ENCODE peak calls at places on chromosome 21, in five cellular contexts. One of them, this sample, is unnamed.

GRCh38 chr21:15034126-15034848 is 30.5 kb downstream of the NRIP1 start:
- DNase-seq in A549: no peak
- DNase-seq in brain microvascular endothelial cell: no peak
- DNase-seq in endodermal cell: no peak
- DNase-seq in epithelial cell of esophagus: no peak
- DNase-seq in this sample: no peak

GRCh38 chr21:41713495-41714281 is 53.2 kb downstream of the RIPK4 start:
- DNase-seq in A549: no peak
- DNase-seq in brain microvascular endothelial cell: no peak
- DNase-seq in endodermal cell: no peak
- DNase-seq in epithelial cell of esophagus: no peak
- DNase-seq in this sample: no peak

GRCh38 chr21:44444286-44444931 is 10.9 kb upstream of the LRRC3 start:
- DNase-seq in A549: peak
- DNase-seq in brain microvascular endothelial cell: no peak
- DNase-seq in endodermal cell: peak
- DNase-seq in epithelial cell of esophagus: no peak
- DNase-seq in this sample: peak

GRCh38 chr21:35400233-35400939 is 351.3 kb upstream of the RUNX1 start:
- DNase-seq in A549: peak
- DNase-seq in brain microvascular endothelial cell: peak
- DNase-seq in endodermal cell: peak
- DNase-seq in epithelial cell of esophagus: peak
- DNase-seq in this sample: no peak

GRCh38 chr21:45108808-45109800 is 34.7 kb downstream of the ADARB1 start:
- DNase-seq in A549: no peak
- DNase-seq in brain microvascular endothelial cell: no peak
- DNase-seq in endodermal cell: no peak
- DNase-seq in epithelial cell of esophagus: no peak
- DNase-seq in this sample: no peak

GRCh38 chr21:27363719-27364479 is 397.0 kb upstream of the ADAMTS5 start:
- DNase-seq in A549: no peak
- DNase-seq in brain microvascular endothelial cell: no peak
- DNase-seq in endodermal cell: no peak
- DNase-seq in epithelial cell of esophagus: no peak
- DNase-seq in this sample: no peak

GRCh38 chr21:42223826-42224575 is 5.1 kb downstream of the ABCG1 start:
- DNase-seq in A549: no peak
- DNase-seq in brain microvascular endothelial cell: no peak
- DNase-seq in endodermal cell: no peak
- DNase-seq in epithelial cell of esophagus: no peak
- DNase-seq in this sample: no peak

GRCh38 chr21:36254106-36254941 is 65.7 kb upstream of the MORC3 start:
- DNase-seq in A549: no peak
- DNase-seq in brain microvascular endothelial cell: no peak
- DNase-seq in endodermal cell: no peak
- DNase-seq in epithelial cell of esophagus: no peak
- DNase-seq in this sample: no peak

GRCh38 chr21:29217818-29218252 is 80.9 kb upstream of the BACH1 start:
- DNase-seq in A549: peak
- DNase-seq in brain microvascular endothelial cell: peak
- DNase-seq in endodermal cell: no peak
- DNase-seq in epithelial cell of esophagus: peak
- DNase-seq in this sample: no peak

GRCh38 chr21:44006656-44007055 is 5.5 kb upstream of the TRAPPC10 start:
- DNase-seq in A549: no peak
- DNase-seq in brain microvascular endothelial cell: peak
- DNase-seq in endodermal cell: no peak
- DNase-seq in epithelial cell of esophagus: no peak
- DNase-seq in this sample: no peak

GRCh38 chr21:41877901-41878830 is 978 bp downstream of the PRDM15 start:
- DNase-seq in A549: no peak
- DNase-seq in brain microvascular endothelial cell: peak
- DNase-seq in endodermal cell: peak
- DNase-seq in epithelial cell of esophagus: peak
- DNase-seq in this sample: no peak

GRCh38 chr21:33441489-33442477 is 38.0 kb downstream of the TMEM50B start:
- DNase-seq in A549: peak
- DNase-seq in brain microvascular endothelial cell: peak
- DNase-seq in endodermal cell: peak
- DNase-seq in epithelial cell of esophagus: peak
- DNase-seq in this sample: no peak

GRCh38 chr21:15775981-15776380 is 46.2 kb downstream of the USP25 start:
- DNase-seq in A549: no peak
- DNase-seq in brain microvascular endothelial cell: peak
- DNase-seq in endodermal cell: no peak
- DNase-seq in epithelial cell of esophagus: peak
- DNase-seq in this sample: no peak

GRCh38 chr21:38888956-38889605 is 83.4 kb downstream of the ETS2 start:
- DNase-seq in A549: no peak
- DNase-seq in brain microvascular endothelial cell: no peak
- DNase-seq in endodermal cell: no peak
- DNase-seq in epithelial cell of esophagus: no peak
- DNase-seq in this sample: no peak

GRCh38 chr21:40054403-40054802 is 187.2 kb downstream of the PCP4 start:
- DNase-seq in A549: no peak
- DNase-seq in brain microvascular endothelial cell: no peak
- DNase-seq in endodermal cell: no peak
- DNase-seq in epithelial cell of esophagus: peak
- DNase-seq in this sample: no peak

GRCh38 chr21:43827015-43827611 is 37.7 kb downstream of the RRP1 start:
- DNase-seq in A549: no peak
- DNase-seq in brain microvascular endothelial cell: peak
- DNase-seq in endodermal cell: no peak
- DNase-seq in epithelial cell of esophagus: peak
- DNase-seq in this sample: no peak

GRCh38 chr21:44052071-44052829 is 40.1 kb downstream of the TRAPPC10 start:
- DNase-seq in A549: no peak
- DNase-seq in brain microvascular endothelial cell: no peak
- DNase-seq in endodermal cell: no peak
- DNase-seq in epithelial cell of esophagus: peak
- DNase-seq in this sample: no peak

GRCh38 chr21:43278766-43279577 is 110.2 kb downstream of the CRYAA start:
- DNase-seq in A549: no peak
- DNase-seq in brain microvascular endothelial cell: no peak
- DNase-seq in endodermal cell: no peak
- DNase-seq in epithelial cell of esophagus: no peak
- DNase-seq in this sample: no peak

GRCh38 chr21:40531421-40531820 is 315.5 kb downstream of the DSCAM start:
- DNase-seq in A549: no peak
- DNase-seq in brain microvascular endothelial cell: no peak
- DNase-seq in endodermal cell: no peak
- DNase-seq in epithelial cell of esophagus: peak
- DNase-seq in this sample: no peak

GRCh38 chr21:33064623-33064996 is 5.3 kb upstream of the OLIG1 start:
- DNase-seq in A549: no peak
- DNase-seq in brain microvascular endothelial cell: no peak
- DNase-seq in endodermal cell: no peak
- DNase-seq in epithelial cell of esophagus: no peak
- DNase-seq in this sample: no peak

GRCh38 chr21:36320421-36321324 is 676 bp downstream of the MORC3 start:
- DNase-seq in A549: peak
- DNase-seq in brain microvascular endothelial cell: peak
- DNase-seq in endodermal cell: peak
- DNase-seq in epithelial cell of esophagus: peak
- DNase-seq in this sample: peak

GRCh38 chr21:35017256-35017655 is 31.8 kb downstream of the RUNX1 start:
- DNase-seq in A549: no peak
- DNase-seq in brain microvascular endothelial cell: no peak
- DNase-seq in endodermal cell: no peak
- DNase-seq in epithelial cell of esophagus: no peak
- DNase-seq in this sample: no peak

GRCh38 chr21:42439284-42440186 is 35.8 kb downstream of the UBASH3A start:
- DNase-seq in A549: no peak
- DNase-seq in brain microvascular endothelial cell: no peak
- DNase-seq in endodermal cell: no peak
- DNase-seq in epithelial cell of esophagus: no peak
- DNase-seq in this sample: no peak

GRCh38 chr21:38811257-38811656 is 5.5 kb downstream of the ETS2 start:
- DNase-seq in A549: no peak
- DNase-seq in brain microvascular endothelial cell: peak
- DNase-seq in endodermal cell: no peak
- DNase-seq in epithelial cell of esophagus: peak
- DNase-seq in this sample: no peak

GRCh38 chr21:33230518-33231324 is 983 bp downstream of the IFNAR2 start:
- DNase-seq in A549: peak
- DNase-seq in brain microvascular endothelial cell: peak
- DNase-seq in endodermal cell: peak
- DNase-seq in epithelial cell of esophagus: peak
- DNase-seq in this sample: peak

DNA sequence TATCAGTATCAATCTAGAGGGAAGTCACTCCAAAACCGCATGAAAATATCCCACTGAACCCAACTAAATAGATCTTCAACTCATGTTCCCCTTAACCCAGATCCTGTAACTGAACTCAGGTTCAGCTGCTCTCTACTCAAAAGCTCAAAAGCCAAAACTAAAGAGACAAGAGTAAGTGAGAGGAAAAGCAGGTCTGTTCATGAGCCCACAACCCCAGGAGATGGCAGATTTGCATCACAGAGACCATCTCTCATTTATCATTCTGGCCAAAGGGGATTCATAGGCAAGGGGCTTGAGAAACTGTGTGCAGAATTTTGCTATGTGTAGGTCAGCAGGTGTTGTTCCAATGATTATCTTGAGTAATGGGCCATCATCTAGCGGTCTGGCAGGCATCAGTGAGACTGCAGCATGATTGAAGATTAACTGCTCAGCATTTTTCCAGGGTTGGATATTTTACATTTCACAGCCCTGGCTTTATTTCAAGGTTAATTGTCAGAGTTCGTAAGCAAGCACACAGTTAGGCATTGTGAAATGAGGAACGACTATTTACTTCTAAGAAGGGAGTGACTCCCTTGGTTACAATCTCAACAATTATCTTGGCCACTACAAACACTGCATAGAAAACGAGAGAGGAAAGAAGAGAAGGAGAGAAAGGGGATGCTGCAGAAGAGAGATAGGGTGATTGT is 1204.5 kb upstream of the TMPRSS15 start:
- DNase-seq in A549: no peak
- DNase-seq in brain microvascular endothelial cell: no peak
- DNase-seq in endodermal cell: no peak
- DNase-seq in epithelial cell of esophagus: no peak
- DNase-seq in this sample: no peak
- TF ChIP-seq CTCF in A549: no peak
- TF ChIP-seq CTCF in brain microvascular endothelial cell: no peak
- TF ChIP-seq CTCF in endodermal cell: peak
- TF ChIP-seq CTCF in epithelial cell of esophagus: no peak
- TF ChIP-seq CTCF in this sample: no peak

GRCh38 chr21:31156662-31157061 is 118.4 kb upstream of the KRTAP19-8 start:
- DNase-seq in A549: no peak
- DNase-seq in brain microvascular endothelial cell: no peak
- DNase-seq in endodermal cell: no peak
- DNase-seq in epithelial cell of esophagus: no peak
- DNase-seq in this sample: no peak

GRCh38 chr21:31158789-31159581 is 120.7 kb upstream of the KRTAP19-8 start:
- DNase-seq in A549: no peak
- DNase-seq in brain microvascular endothelial cell: no peak
- DNase-seq in endodermal cell: peak
- DNase-seq in epithelial cell of esophagus: no peak
- DNase-seq in this sample: no peak

GRCh38 chr21:31159808-31160207 is 121.5 kb upstream of the KRTAP19-8 start:
- DNase-seq in A549: no peak
- DNase-seq in brain microvascular endothelial cell: no peak
- DNase-seq in endodermal cell: no peak
- DNase-seq in epithelial cell of esophagus: no peak
- DNase-seq in this sample: no peak

GRCh38 chr21:31157756-31158155 is 119.5 kb upstream of the KRTAP19-8 start:
- DNase-seq in A549: no peak
- DNase-seq in brain microvascular endothelial cell: no peak
- DNase-seq in endodermal cell: no peak
- DNase-seq in epithelial cell of esophagus: peak
- DNase-seq in this sample: no peak

GRCh38 chr21:31156169-31156568 is 117.9 kb upstream of the KRTAP19-8 start:
- DNase-seq in A549: no peak
- DNase-seq in brain microvascular endothelial cell: no peak
- DNase-seq in endodermal cell: no peak
- DNase-seq in epithelial cell of esophagus: no peak
- DNase-seq in this sample: no peak
- TF ChIP-seq CTCF in A549: no peak
- TF ChIP-seq CTCF in brain microvascular endothelial cell: no peak
- TF ChIP-seq CTCF in endodermal cell: no peak
- TF ChIP-seq CTCF in epithelial cell of esophagus: no peak
- TF ChIP-seq CTCF in this sample: no peak

DNA sequence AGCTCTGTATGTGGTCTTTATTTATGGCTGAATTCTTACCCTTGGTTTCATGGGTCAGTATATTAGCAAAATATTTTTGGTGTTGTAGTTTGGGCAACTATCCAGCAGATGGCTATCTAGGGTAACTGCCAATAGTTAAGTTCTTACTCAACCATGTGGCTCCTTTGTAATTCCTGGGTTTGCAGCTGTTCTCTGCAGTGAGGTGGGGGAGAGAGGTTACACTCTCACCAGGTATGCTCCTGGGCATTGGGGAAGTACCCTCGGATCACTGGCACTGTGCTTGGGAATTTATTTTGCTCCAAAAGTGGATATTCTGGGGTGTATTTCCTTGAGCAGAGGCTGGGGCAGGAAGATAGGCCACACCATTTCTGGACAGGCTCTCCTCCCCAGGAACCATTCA is 436.7 kb upstream of the TMPRSS15 start:
- DNase-seq in A549: no peak
- DNase-seq in brain microvascular endothelial cell: peak
- DNase-seq in endodermal cell: peak
- DNase-seq in epithelial cell of esophagus: peak
- DNase-seq in this sample: no peak
- TF ChIP-seq CTCF in A549: no peak
- TF ChIP-seq CTCF in brain microvascular endothelial cell: peak
- TF ChIP-seq CTCF in endodermal cell: peak
- TF ChIP-seq CTCF in epithelial cell of esophagus: no peak
- TF ChIP-seq CTCF in this sample: peak

GRCh38 chr21:37639756-37640155 is 273.2 kb downstream of the DYRK1A start:
- DNase-seq in A549: no peak
- DNase-seq in brain microvascular endothelial cell: no peak
- DNase-seq in endodermal cell: no peak
- DNase-seq in epithelial cell of esophagus: no peak
- DNase-seq in this sample: no peak

GRCh38 chr21:37644666-37645065 is 271.6 kb downstream of the KCNJ6 start:
- DNase-seq in A549: no peak
- DNase-seq in brain microvascular endothelial cell: no peak
- DNase-seq in endodermal cell: no peak
- DNase-seq in epithelial cell of esophagus: no peak
- DNase-seq in this sample: no peak

GRCh38 chr21:37647781-37648180 is 268.5 kb downstream of the KCNJ6 start:
- DNase-seq in A549: no peak
- DNase-seq in brain microvascular endothelial cell: no peak
- DNase-seq in endodermal cell: no peak
- DNase-seq in epithelial cell of esophagus: peak
- DNase-seq in this sample: no peak

GRCh38 chr21:37645848-37646247 is 270.4 kb downstream of the KCNJ6 start:
- DNase-seq in A549: no peak
- DNase-seq in brain microvascular endothelial cell: no peak
- DNase-seq in endodermal cell: no peak
- DNase-seq in epithelial cell of esophagus: no peak
- DNase-seq in this sample: no peak

DNA sequence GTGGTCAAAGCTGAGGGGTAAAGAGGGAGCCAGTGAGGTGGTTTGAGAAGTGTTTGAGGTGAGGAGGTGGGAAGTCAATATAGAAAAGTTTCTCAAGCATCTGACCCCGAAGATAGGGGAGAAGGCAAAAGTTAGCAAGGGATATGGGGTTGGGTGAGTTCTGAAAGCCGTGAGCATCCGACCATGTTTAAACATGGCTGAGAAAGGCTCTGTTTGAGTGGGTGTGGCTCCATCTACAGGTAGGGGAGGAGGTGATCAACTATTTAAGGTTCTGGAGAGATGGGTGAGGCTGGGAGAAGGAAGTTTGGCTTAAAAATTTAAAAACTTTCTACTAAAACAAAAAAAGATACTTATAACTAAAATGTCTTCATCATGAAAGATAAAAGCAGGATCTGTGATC is 273.8 kb downstream of the KCNJ6 start:
- DNase-seq in A549: no peak
- DNase-seq in brain microvascular endothelial cell: no peak
- DNase-seq in endodermal cell: peak
- DNase-seq in epithelial cell of esophagus: peak
- DNase-seq in this sample: no peak
- TF ChIP-seq CTCF in A549: peak
- TF ChIP-seq CTCF in brain microvascular endothelial cell: peak
- TF ChIP-seq CTCF in endodermal cell: peak
- TF ChIP-seq CTCF in epithelial cell of esophagus: peak
- TF ChIP-seq CTCF in this sample: peak